ENCODE peak calls at places on chromosomes 11 and 22, in six cellular contexts. V is thoracic aorta; L is activated CD8-positive, alpha-beta memory T cell treated with anti-CD3 and anti-CD28 coated beads for 24 hours; U is iPS-NIHi11; R is Caki2; T is putamen. K is an unnamed sample.

GRCh38 chr11:20162340-20162739 is 2.1 kb upstream of the DBX1 start:
- DNase-seq in V (no peak), L (peak; percentile 54), U (no peak), T (no peak), R (no peak), K (no peak)

GRCh38 chr11:73402834-73403185 is 26.6 kb downstream of the RELT start:
- DNase-seq in U (no peak), R (no peak), T (no peak), L (no peak), V (no peak), K (no peak)

GRCh38 chr22:50238755-50239154 is 6.1 kb downstream of the TUBGCP6 start:
- DNase-seq in L (no peak), V (no peak), U (no peak), R (no peak), T (no peak), K (no peak)

GRCh38 chr11:68048681-68049508 is 10.1 kb downstream of the TCIRG1 start:
- DNase-seq in R (no peak), L (no peak), V (no peak), T (no peak), U (peak; percentile 21), K (no peak)

GRCh38 chr11:76314741-76315090 is 66.2 kb downstream of the THAP12 start:
- DNase-seq in V (no peak), T (no peak), U (no peak), L (no peak), R (peak; percentile 67), K (peak; percentile 75)

GRCh38 chr11:132058211-132058772 is 687.9 kb downstream of the NTM start:
- DNase-seq in L (no peak), U (no peak), V (no peak), T (peak; percentile 74), R (no peak), K (no peak)

GRCh38 chr11:85407648-85408047 is 219.5 kb downstream of the DLG2 start:
- DNase-seq in T (no peak), L (no peak), U (no peak), R (no peak), V (no peak), K (no peak)

GRCh38 chr11:8222820-8223512 is 40.7 kb downstream of the LMO1 start:
- DNase-seq in T (no peak), L (no peak), V (no peak), R (no peak), U (no peak), K (no peak)

GRCh38 chr22:37735054-37735453 is 38.2 kb downstream of the TRIOBP start:
- DNase-seq in U (peak; percentile 91), L (no peak), R (peak; percentile 42), V (no peak), T (no peak), K (no peak)

GRCh38 chr11:134577801-134578200 is 165.8 kb upstream of the B3GAT1 start:
- DNase-seq in L (no peak), T (no peak), R (no peak), U (no peak), V (no peak), K (no peak)

GRCh38 chr11:98099371-98099770 is 921.4 kb upstream of the CNTN5 start:
- DNase-seq in V (no peak), L (no peak), R (no peak), T (no peak), U (no peak), K (peak; percentile 16)